ENCODE peak calls at places on chromosomes 16 and 17, in nine cellular contexts. F, U, H, X, Y, T, J, S and G are unnamed samples.

GRCh38 chr17:35773674-35774425 is 13.2 kb downstream of the C17orf50 start:
- DNase-seq in F (no peak), U (no peak), H (no peak), X (no peak), Y (no peak), T (no peak), J (no peak), S (no peak), G (no peak)

GRCh38 chr17:30244853-30245385 is 9.4 kb upstream of the SLC6A4 start:
- DNase-seq in F (peak), U (no peak), H (no peak), X (no peak), Y (no peak), T (no peak), J (no peak), S (no peak), G (no peak)

GRCh38 chr17:73030995-73031394 is 61.5 kb downstream of the SLC39A11 start:
- DNase-seq in F (no peak), U (no peak), H (no peak), X (no peak), Y (no peak), T (no peak), J (no peak), S (no peak), G (no peak)

GRCh38 chr16:35201151-35201550 is 1741.7 kb downstream of the TP53TG3F start:
- DNase-seq in F (no peak), U (no peak), H (no peak), X (no peak), Y (no peak), T (no peak), J (no peak), S (no peak), G (no peak)

GRCh38 chr17:68255731-68256538 is 8.1 kb downstream of the AMZ2 start:
- DNase-seq in F (no peak), U (no peak), H (no peak), X (no peak), Y (no peak), T (no peak), J (no peak), S (no peak), G (no peak)

GRCh38 chr17:64984776-64985521 is 65.7 kb upstream of the LRRC37A3 start:
- DNase-seq in F (peak), U (no peak), H (peak), X (no peak), Y (no peak), T (peak), J (peak), S (peak), G (no peak)

GRCh38 chr17:4219241-4219640 is 44.5 kb downstream of the ANKFY1 start:
- DNase-seq in F (no peak), U (no peak), H (no peak), X (no peak), Y (no peak), T (no peak), J (no peak), S (no peak), G (no peak)

GRCh38 chr16:72858611-72859493 is 189.1 kb downstream of the ZFHX3 start:
- DNase-seq in F (peak), U (no peak), H (no peak), X (no peak), Y (no peak), T (no peak), J (no peak), S (no peak), G (no peak)

GRCh38 chr17:27577124-27577761 is 53.7 kb upstream of the LGALS9 start:
- DNase-seq in F (peak), U (no peak), H (no peak), X (no peak), Y (no peak), T (no peak), J (no peak), S (no peak), G (no peak)

GRCh38 chr16:62445909-62446308 is 409.7 kb upstream of the CDH8 start:
- DNase-seq in F (no peak), U (no peak), H (no peak), X (no peak), Y (no peak), T (no peak), J (no peak), S (no peak), G (no peak)

GRCh38 chr17:74742153-74742515 is 5.1 kb downstream of the RAB37 start:
- DNase-seq in F (peak), U (no peak), H (peak), X (no peak), Y (no peak), T (no peak), J (no peak), S (no peak), G (peak)

GRCh38 chr16:3983081-3983520 is 102.6 kb upstream of the CREBBP start:
- DNase-seq in F (peak), U (peak), H (peak), X (peak), Y (no peak), T (peak), J (peak), S (no peak), G (peak)

GRCh38 chr16:67372664-67373063 is 20.6 kb downstream of the TPPP3 start:
- DNase-seq in F (peak), U (no peak), H (no peak), X (peak), Y (no peak), T (no peak), J (peak), S (no peak), G (no peak)

GRCh38 chr17:29615492-29616299 is 7.0 kb downstream of the CORO6 start:
- DNase-seq in F (peak), U (peak), H (peak), X (peak), Y (peak), T (peak), J (peak), S (peak), G (peak)

GRCh38 chr17:83100220-83100852 is 20.9 kb downstream of the METRNL start:
- DNase-seq in F (peak), U (no peak), H (no peak), X (no peak), Y (no peak), T (no peak), J (no peak), S (no peak), G (no peak)

GRCh38 chr17:34156741-34157589 is 98.1 kb upstream of the CCL2 start:
- DNase-seq in F (no peak), U (no peak), H (no peak), X (no peak), Y (no peak), T (no peak), J (no peak), S (no peak), G (no peak)

GRCh38 chr17:13562271-13562800 is 39.4 kb downstream of the HS3ST3A1 start:
- DNase-seq in F (peak), U (no peak), H (no peak), X (no peak), Y (no peak), T (no peak), J (peak), S (no peak), G (no peak)

GRCh38 chr17:7004398-7005253 is 7.8 kb upstream of the RNASEK start:
- DNase-seq in F (peak), U (peak), H (peak), X (peak), Y (no peak), T (no peak), J (peak), S (no peak), G (peak)